ENCODE peak calls at places on chromosomes 13 and 19, in eight cellular contexts. One of them, this sample, is unnamed.

GRCh38 chr19:54959840-54960239 is 6.3 kb upstream of the NLRP2 start:
- DNase-seq in stomach: no peak
- DNase-seq in spleen: no peak
- DNase-seq in lung: no peak
- DNase-seq in endothelial cell: no peak
- DNase-seq in lower lobe of right lung: no peak
- DNase-seq in AG09319: no peak
- DNase-seq in nephron progenitor cell: no peak
- DNase-seq in this sample: no peak

GRCh38 chr13:20702945-20703784 is at the start of gene IL17D:
- DNase-seq in stomach: no peak
- DNase-seq in AG09319: no peak
- DNase-seq in spleen: peak
- DNase-seq in lower lobe of right lung: peak
- DNase-seq in endothelial cell: peak
- DNase-seq in lung: no peak
- DNase-seq in nephron progenitor cell: peak
- DNase-seq in this sample: peak

GRCh38 chr13:28628250-28628649 is 30.7 kb upstream of the POMP start:
- DNase-seq in AG09319: no peak
- DNase-seq in nephron progenitor cell: no peak
- DNase-seq in lung: no peak
- DNase-seq in endothelial cell: no peak
- DNase-seq in stomach: no peak
- DNase-seq in lower lobe of right lung: peak
- DNase-seq in spleen: no peak
- DNase-seq in this sample: no peak

GRCh38 chr19:6849876-6850275 is 37.5 kb upstream of the ADGRE1 start:
- DNase-seq in lower lobe of right lung: no peak
- DNase-seq in endothelial cell: no peak
- DNase-seq in nephron progenitor cell: no peak
- DNase-seq in AG09319: no peak
- DNase-seq in spleen: no peak
- DNase-seq in lung: no peak
- DNase-seq in stomach: no peak
- DNase-seq in this sample: no peak

GRCh38 chr19:6230991-6231448 is 48.8 kb downstream of the MLLT1 start:
- DNase-seq in endothelial cell: no peak
- DNase-seq in lung: no peak
- DNase-seq in nephron progenitor cell: no peak
- DNase-seq in lower lobe of right lung: no peak
- DNase-seq in AG09319: no peak
- DNase-seq in spleen: peak
- DNase-seq in stomach: no peak
- DNase-seq in this sample: no peak

GRCh38 chr13:46894534-46894906 is 2.3 kb downstream of the HTR2A start:
- DNase-seq in lung: no peak
- DNase-seq in lower lobe of right lung: no peak
- DNase-seq in spleen: no peak
- DNase-seq in nephron progenitor cell: no peak
- DNase-seq in endothelial cell: no peak
- DNase-seq in AG09319: no peak
- DNase-seq in stomach: no peak
- DNase-seq in this sample: no peak

GRCh38 chr13:110298566-110299321 is 8.2 kb downstream of the COL4A1 start:
- DNase-seq in stomach: no peak
- DNase-seq in AG09319: no peak
- DNase-seq in endothelial cell: peak
- DNase-seq in lower lobe of right lung: no peak
- DNase-seq in nephron progenitor cell: no peak
- DNase-seq in spleen: peak
- DNase-seq in lung: no peak
- DNase-seq in this sample: no peak

GRCh38 chr19:39335168-39335567 is 675 bp downstream of the GMFG start:
- DNase-seq in endothelial cell: no peak
- DNase-seq in nephron progenitor cell: no peak
- DNase-seq in lung: no peak
- DNase-seq in AG09319: no peak
- DNase-seq in spleen: peak
- DNase-seq in stomach: no peak
- DNase-seq in lower lobe of right lung: no peak
- DNase-seq in this sample: no peak

GRCh38 chr19:15913830-15914229 is 16.0 kb upstream of the CYP4F2 start:
- DNase-seq in stomach: no peak
- DNase-seq in lung: no peak
- DNase-seq in lower lobe of right lung: no peak
- DNase-seq in endothelial cell: no peak
- DNase-seq in spleen: no peak
- DNase-seq in AG09319: no peak
- DNase-seq in nephron progenitor cell: no peak
- DNase-seq in this sample: no peak

GRCh38 chr13:107765724-107766436 is 449.5 kb downstream of the LIG4 start:
- DNase-seq in spleen: no peak
- DNase-seq in endothelial cell: no peak
- DNase-seq in lung: no peak
- DNase-seq in lower lobe of right lung: no peak
- DNase-seq in nephron progenitor cell: no peak
- DNase-seq in AG09319: no peak
- DNase-seq in stomach: no peak
- DNase-seq in this sample: no peak

GRCh38 chr19:51689751-51690358 is 3.3 kb upstream of the SPACA6 start:
- DNase-seq in nephron progenitor cell: peak
- DNase-seq in lower lobe of right lung: peak
- DNase-seq in endothelial cell: peak
- DNase-seq in stomach: no peak
- DNase-seq in AG09319: no peak
- DNase-seq in spleen: peak
- DNase-seq in lung: peak
- DNase-seq in this sample: peak

GRCh38 chr13:42272115-42272756 is at the start of gene AKAP11:
- DNase-seq in spleen: peak
- DNase-seq in lower lobe of right lung: peak
- DNase-seq in endothelial cell: peak
- DNase-seq in lung: peak
- DNase-seq in AG09319: no peak
- DNase-seq in stomach: peak
- DNase-seq in nephron progenitor cell: peak
- DNase-seq in this sample: peak

GRCh38 chr19:43699506-43700367 is 16.1 kb upstream of the IRGC start:
- DNase-seq in stomach: peak
- DNase-seq in nephron progenitor cell: peak
- DNase-seq in AG09319: no peak
- DNase-seq in lower lobe of right lung: peak
- DNase-seq in spleen: peak
- DNase-seq in lung: no peak
- DNase-seq in endothelial cell: peak
- DNase-seq in this sample: peak

GRCh38 chr19:32415246-32415645 is 9.7 kb downstream of the DPY19L3 start:
- DNase-seq in lower lobe of right lung: no peak
- DNase-seq in endothelial cell: no peak
- DNase-seq in AG09319: no peak
- DNase-seq in lung: no peak
- DNase-seq in nephron progenitor cell: no peak
- DNase-seq in spleen: no peak
- DNase-seq in stomach: no peak
- DNase-seq in this sample: no peak

GRCh38 chr19:50820549-50821247 is 2.9 kb downstream of the KLK1 start:
- DNase-seq in stomach: no peak
- DNase-seq in nephron progenitor cell: peak
- DNase-seq in lower lobe of right lung: no peak
- DNase-seq in AG09319: no peak
- DNase-seq in endothelial cell: no peak
- DNase-seq in spleen: peak
- DNase-seq in lung: no peak
- DNase-seq in this sample: no peak

GRCh38 chr19:1261512-1261862 is 7.6 kb upstream of the CIRBP start:
- DNase-seq in stomach: no peak
- DNase-seq in nephron progenitor cell: peak
- DNase-seq in endothelial cell: no peak
- DNase-seq in spleen: no peak
- DNase-seq in lung: no peak
- DNase-seq in AG09319: no peak
- DNase-seq in lower lobe of right lung: peak
- DNase-seq in this sample: no peak

GRCh38 chr19:51719251-51719901 is 4.4 kb downstream of the HAS1 start:
- DNase-seq in AG09319: no peak
- DNase-seq in lung: no peak
- DNase-seq in spleen: no peak
- DNase-seq in stomach: no peak
- DNase-seq in endothelial cell: no peak
- DNase-seq in lower lobe of right lung: no peak
- DNase-seq in nephron progenitor cell: peak
- DNase-seq in this sample: no peak

GRCh38 chr13:40197936-40198335 is 468.5 kb downstream of the FOXO1 start:
- DNase-seq in stomach: no peak
- DNase-seq in nephron progenitor cell: no peak
- DNase-seq in lung: no peak
- DNase-seq in AG09319: no peak
- DNase-seq in spleen: no peak
- DNase-seq in endothelial cell: no peak
- DNase-seq in lower lobe of right lung: no peak
- DNase-seq in this sample: no peak

GRCh38 chr13:67101730-67102467 is 128.2 kb downstream of the PCDH9 start:
- DNase-seq in stomach: no peak
- DNase-seq in lung: no peak
- DNase-seq in endothelial cell: no peak
- DNase-seq in lower lobe of right lung: no peak
- DNase-seq in spleen: no peak
- DNase-seq in nephron progenitor cell: no peak
- DNase-seq in AG09319: no peak
- DNase-seq in this sample: no peak

GRCh38 chr19:5358173-5358800 is 17.7 kb upstream of the PTPRS start:
- DNase-seq in AG09319: no peak
- DNase-seq in lung: no peak
- DNase-seq in spleen: no peak
- DNase-seq in lower lobe of right lung: no peak
- DNase-seq in stomach: no peak
- DNase-seq in nephron progenitor cell: no peak
- DNase-seq in endothelial cell: no peak
- DNase-seq in this sample: no peak

GRCh38 chr13:95176611-95177259 is 124.5 kb downstream of the ABCC4 start:
- DNase-seq in lower lobe of right lung: no peak
- DNase-seq in lung: no peak
- DNase-seq in AG09319: no peak
- DNase-seq in endothelial cell: no peak
- DNase-seq in nephron progenitor cell: no peak
- DNase-seq in stomach: no peak
- DNase-seq in spleen: no peak
- DNase-seq in this sample: no peak

GRCh38 chr19:6074709-6075403 is 35.4 kb downstream of the RFX2 start:
- DNase-seq in nephron progenitor cell: no peak
- DNase-seq in spleen: no peak
- DNase-seq in lower lobe of right lung: no peak
- DNase-seq in stomach: no peak
- DNase-seq in endothelial cell: no peak
- DNase-seq in lung: no peak
- DNase-seq in AG09319: no peak
- DNase-seq in this sample: no peak

GRCh38 chr13:65236841-65237418 is 1993.2 kb downstream of the PCDH9 start:
- DNase-seq in lower lobe of right lung: no peak
- DNase-seq in nephron progenitor cell: peak
- DNase-seq in lung: no peak
- DNase-seq in spleen: no peak
- DNase-seq in endothelial cell: no peak
- DNase-seq in AG09319: no peak
- DNase-seq in stomach: no peak
- DNase-seq in this sample: no peak

GRCh38 chr19:46297700-46298476 is 1.0 kb downstream of the HIF3A start:
- DNase-seq in lower lobe of right lung: peak
- DNase-seq in lung: peak
- DNase-seq in nephron progenitor cell: no peak
- DNase-seq in stomach: peak
- DNase-seq in endothelial cell: no peak
- DNase-seq in AG09319: no peak
- DNase-seq in spleen: no peak
- DNase-seq in this sample: no peak
- TF ChIP-seq CTCF in lower lobe of right lung: peak
- TF ChIP-seq CTCF in lung: no peak
- TF ChIP-seq CTCF in nephron progenitor cell: no peak
- TF ChIP-seq CTCF in stomach: no peak
- TF ChIP-seq CTCF in endothelial cell: no peak
- TF ChIP-seq CTCF in AG09319: no peak
- TF ChIP-seq CTCF in spleen: no peak
- TF ChIP-seq CTCF in this sample: no peak

GRCh38 chr19:45729774-45730388 is 815 bp downstream of the FBXO46 start:
- DNase-seq in endothelial cell: no peak
- DNase-seq in lower lobe of right lung: no peak
- DNase-seq in stomach: no peak
- DNase-seq in AG09319: no peak
- DNase-seq in lung: no peak
- DNase-seq in spleen: no peak
- DNase-seq in nephron progenitor cell: no peak
- DNase-seq in this sample: no peak

GRCh38 chr19:45733160-45733810 is at the start of gene MEIOSIN:
- DNase-seq in AG09319: no peak
- DNase-seq in endothelial cell: no peak
- DNase-seq in lower lobe of right lung: peak
- DNase-seq in lung: no peak
- DNase-seq in spleen: peak
- DNase-seq in nephron progenitor cell: no peak
- DNase-seq in stomach: no peak
- DNase-seq in this sample: no peak

GRCh38 chr19:45730389-45731288 is at the start of gene FBXO46:
- DNase-seq in spleen: peak
- DNase-seq in lower lobe of right lung: peak
- DNase-seq in nephron progenitor cell: peak
- DNase-seq in stomach: peak
- DNase-seq in lung: peak
- DNase-seq in endothelial cell: peak
- DNase-seq in AG09319: peak
- DNase-seq in this sample: peak
- TF ChIP-seq CTCF in spleen: no peak
- TF ChIP-seq CTCF in lower lobe of right lung: no peak
- TF ChIP-seq CTCF in nephron progenitor cell: no peak
- TF ChIP-seq CTCF in stomach: no peak
- TF ChIP-seq CTCF in lung: no peak
- TF ChIP-seq CTCF in endothelial cell: no peak
- TF ChIP-seq CTCF in AG09319: peak
- TF ChIP-seq CTCF in this sample: no peak

DNA sequence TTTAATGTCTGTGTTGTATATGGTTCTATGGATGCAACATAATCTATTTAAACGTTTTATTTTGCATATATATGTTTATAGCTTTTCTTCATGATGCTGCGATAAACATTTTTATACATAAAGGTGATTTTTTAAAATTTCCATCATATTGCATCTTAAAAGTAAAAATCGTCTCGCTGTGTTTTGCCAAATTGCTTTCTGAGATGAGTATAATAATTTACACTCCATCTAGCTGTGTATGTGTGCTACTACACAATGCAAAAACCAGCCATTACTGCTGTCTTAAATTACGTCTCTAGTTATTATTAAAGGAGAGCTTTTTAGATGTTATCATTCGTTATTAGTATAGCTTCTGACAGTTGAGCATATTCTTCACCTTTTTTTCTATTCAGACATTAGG is 37.2 kb downstream of the METTL21C start:
- DNase-seq in lower lobe of right lung: no peak
- DNase-seq in stomach: no peak
- DNase-seq in spleen: no peak
- DNase-seq in nephron progenitor cell: no peak
- DNase-seq in AG09319: no peak
- DNase-seq in lung: no peak
- DNase-seq in endothelial cell: no peak
- DNase-seq in this sample: no peak
- TF ChIP-seq CTCF in lower lobe of right lung: peak
- TF ChIP-seq CTCF in stomach: peak
- TF ChIP-seq CTCF in spleen: no peak
- TF ChIP-seq CTCF in nephron progenitor cell: peak
- TF ChIP-seq CTCF in AG09319: peak
- TF ChIP-seq CTCF in lung: no peak
- TF ChIP-seq CTCF in endothelial cell: peak
- TF ChIP-seq CTCF in this sample: peak

GRCh38 chr19:13842294-13843103 is 34.4 kb upstream of the NANOS3 start:
- DNase-seq in lung: peak
- DNase-seq in stomach: peak
- DNase-seq in nephron progenitor cell: peak
- DNase-seq in spleen: peak
- DNase-seq in lower lobe of right lung: peak
- DNase-seq in AG09319: no peak
- DNase-seq in endothelial cell: peak
- DNase-seq in this sample: no peak
- TF ChIP-seq CTCF in lung: no peak
- TF ChIP-seq CTCF in stomach: no peak
- TF ChIP-seq CTCF in nephron progenitor cell: no peak
- TF ChIP-seq CTCF in spleen: no peak
- TF ChIP-seq CTCF in lower lobe of right lung: peak
- TF ChIP-seq CTCF in AG09319: no peak
- TF ChIP-seq CTCF in endothelial cell: no peak
- TF ChIP-seq CTCF in this sample: no peak

This sample was measured in neural crest cell.